ENCODE peak calls at places on chromosomes 13 and 19, in four cellular contexts. B, D, M and C are unnamed samples. For H3K27me3, the result is how much of the 10 kb centered on the place peaks cover.

GRCh38 chr13:61128850-61129645 is 286.6 kb downstream of the PCDH20 start:
- DNase-seq in D (no peak), B (no peak), M (peak), C (no peak)

GRCh38 chr19:47417746-47418594 is 1.4 kb downstream of the MEIS3 start:
- DNase-seq in D (no peak), B (no peak), M (no peak), C (no peak)

GRCh38 chr19:45446295-45446694 is 21.5 kb upstream of the FOSB start:
- DNase-seq in D (no peak), M (peak), B (no peak), C (no peak)

GRCh38 chr19:6686628-6686975 is 16.6 kb upstream of the TNFSF14 start:
- DNase-seq in M (no peak), B (no peak), D (no peak), C (no peak)

GRCh38 chr19:1460033-1460995 is 10.4 kb downstream of the APC2 start:
- DNase-seq in B (no peak), D (no peak), M (no peak), C (no peak)

GRCh38 chr19:23052349-23052748 is 49.4 kb upstream of the ZNF728 start:
- DNase-seq in B (no peak), D (no peak), M (no peak), C (no peak)

GRCh38 chr19:47241919-47242644 is 11.1 kb upstream of the BBC3 start:
- DNase-seq in D (no peak), B (no peak), M (no peak), C (no peak)

GRCh38 chr19:14943601-14944000 is 2.3 kb downstream of the OR7C2 start:
- DNase-seq in D (no peak), M (no peak), B (no peak), C (no peak)

GRCh38 chr13:105773887-105774538 is 761.4 kb downstream of the EFNB2 start:
- DNase-seq in D (no peak), B (no peak), M (peak), C (no peak)

GRCh38 chr19:44848805-44849457 is 2.8 kb downstream of the NECTIN2 start:
- DNase-seq in B (no peak), D (no peak), M (peak), C (no peak)

GRCh38 chr13:69180025-69180424 is 927.6 kb upstream of the ATXN8OS start:
- DNase-seq in B (no peak), D (no peak), M (no peak), C (no peak)

GRCh38 chr19:58154679-58155648 is 4.4 kb upstream of the ZNF329 start:
- DNase-seq in B (peak), D (peak), M (peak), C (peak)

GRCh38 chr13:77868717-77869116 is 49.9 kb downstream of the EDNRB start:
- DNase-seq in B (no peak), M (no peak), D (no peak), C (no peak)

GRCh38 chr13:63446329-63446728 is 2030.7 kb upstream of the PCDH20 start:
- DNase-seq in B (no peak), D (no peak), M (no peak), C (no peak)

GRCh38 chr13:110574161-110574560 is 12.6 kb upstream of the RAB20 start:
- DNase-seq in M (no peak), B (no peak), D (no peak), C (no peak)

GRCh38 chr19:2532252-2533071 is 56.5 kb downstream of the GADD45B start:
- DNase-seq in D (no peak), B (no peak), M (no peak), C (no peak)

GRCh38 chr13:114025432-114026127 is 51.7 kb upstream of the C13orf46 start:
- DNase-seq in M (no peak), B (peak), D (no peak), C (peak)

GRCh38 chr19:42311612-42312160 is 1.4 kb upstream of the TMEM145 start:
- DNase-seq in B (no peak), M (peak), D (no peak), C (no peak)
- H3K27me3 ChIP-seq in B (half or more), M (under half), D (under half), C (half or more)

DNA sequence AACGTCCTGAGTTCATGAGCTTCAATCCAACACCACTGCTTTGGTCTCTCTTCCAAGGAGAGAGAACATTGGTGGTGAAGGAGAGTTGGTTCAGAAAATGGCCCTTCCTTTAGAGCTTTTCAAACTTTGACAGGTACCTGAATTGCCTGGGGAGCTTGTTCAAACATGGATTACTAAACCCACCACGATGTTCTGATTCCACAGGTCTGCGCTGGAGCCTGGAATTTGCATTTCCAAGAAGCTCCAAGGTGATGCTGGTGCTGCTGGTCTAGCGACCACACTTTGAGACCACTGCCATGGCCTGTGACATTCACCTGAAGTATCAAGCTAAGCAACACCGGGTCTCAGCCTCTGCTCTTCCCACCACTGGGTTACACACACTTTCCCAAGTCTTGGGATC is 60.2 kb downstream of the GSX1 start:
- DNase-seq in D (no peak), M (no peak), B (no peak), C (no peak)
- H3K27me3 ChIP-seq in D (under half), M (under half), B (half or more), C (under half)

GRCh38 chr13:32956595-32956933 is 59.7 kb upstream of the KL start:
- DNase-seq in M (no peak), B (no peak), D (no peak), C (no peak)
- H3K27me3 ChIP-seq in M (under half), B (under half), D (under half), C (under half)

DNA sequence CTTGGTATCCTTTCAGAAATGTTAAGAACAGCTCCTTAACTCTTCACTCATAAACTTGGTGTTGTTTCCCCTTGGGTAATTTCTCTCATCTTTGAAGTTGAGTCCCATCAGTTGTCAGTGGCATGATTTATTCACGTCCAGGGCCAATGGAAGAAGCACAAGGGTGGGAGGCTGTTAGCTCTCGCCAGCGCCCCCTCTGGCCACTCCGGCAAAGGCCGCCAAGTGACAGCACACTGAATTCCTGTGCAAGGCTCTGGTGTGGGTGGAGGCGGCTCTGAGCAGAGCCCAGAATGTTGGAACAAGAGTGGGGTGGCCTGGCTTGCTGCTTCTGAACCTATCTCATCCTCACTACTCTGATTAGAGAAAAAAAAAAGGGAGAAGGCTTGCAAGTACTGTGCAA is 13.1 kb upstream of the MEDAG start:
- DNase-seq in D (no peak), B (no peak), M (peak), C (peak)
- H3K27me3 ChIP-seq in D (under half), B (under half), M (under half), C (under half)

GRCh38 chr19:55173717-55174409 is 6.2 kb downstream of the SYT5 start:
- DNase-seq in B (peak), D (peak), M (peak), C (no peak)
- H3K27me3 ChIP-seq in B (half or more), D (half or more), M (under half), C (under half)

GRCh38 chr19:40216013-40216776 is 2.0 kb downstream of the TTC9B start:
- DNase-seq in B (no peak), M (no peak), D (no peak), C (no peak)

GRCh38 chr19:40214936-40215335 is 3.2 kb downstream of the TTC9B start:
- DNase-seq in B (no peak), D (no peak), M (no peak), C (no peak)

GRCh38 chr19:40217921-40218890 is at the start of gene TTC9B:
- DNase-seq in B (no peak), D (no peak), M (peak), C (no peak)

GRCh38 chr19:40216777-40217026 is 1.5 kb downstream of the TTC9B start:
- DNase-seq in B (no peak), D (no peak), M (no peak), C (no peak)

DNA sequence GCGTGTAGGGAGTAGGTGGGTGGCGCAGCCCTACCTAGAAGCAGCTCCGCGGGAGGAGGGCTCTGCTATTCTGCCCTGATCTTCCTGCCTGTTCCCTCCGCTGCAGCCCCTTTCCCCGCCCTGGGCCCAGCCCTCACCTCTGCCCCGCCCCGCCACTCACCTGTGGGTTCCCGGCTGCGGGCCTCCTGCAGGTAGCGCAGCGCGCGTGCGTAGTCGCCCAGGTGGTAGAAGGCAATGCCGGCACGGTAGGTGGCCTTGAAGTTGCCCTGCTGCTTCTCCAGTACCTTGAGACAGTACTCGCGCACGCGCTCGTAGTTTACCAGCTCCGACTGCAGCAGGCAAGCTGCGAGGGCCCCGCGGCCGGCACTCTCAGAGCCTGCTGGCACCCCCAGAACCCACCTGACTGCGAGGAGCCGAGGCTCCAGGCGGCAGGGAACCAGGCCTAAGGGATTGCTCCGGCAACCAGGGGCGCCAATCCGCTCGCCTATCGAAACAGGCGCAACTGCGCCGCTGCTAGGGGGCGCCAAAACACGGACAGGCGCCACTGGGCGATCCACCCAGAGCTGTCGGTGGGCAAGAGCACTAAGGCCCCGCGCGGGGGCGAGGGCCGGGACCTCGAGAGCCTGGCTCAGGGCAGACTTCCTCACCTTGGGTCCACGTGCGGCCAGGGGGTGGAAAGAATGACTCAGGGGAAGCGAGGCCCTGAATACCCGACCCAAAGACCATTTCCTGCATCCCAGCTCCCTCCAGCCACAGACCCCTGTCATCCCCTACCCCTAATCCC is 965 bp downstream of the TTC9B start:
- DNase-seq in M (peak), B (peak), D (no peak), C (no peak)
- H3K27me3 ChIP-seq in M (under half), B (half or more), D (under half), C (under half)

GRCh38 chr13:51825165-51825592 is 19.8 kb downstream of the TMEM272 start:
- DNase-seq in B (no peak), M (no peak), D (no peak), C (no peak)

GRCh38 chr13:51822106-51822840 is 18.3 kb upstream of the DHRS12 start:
- DNase-seq in B (no peak), M (no peak), D (no peak), C (no peak)

GRCh38 chr13:51823351-51823750 is 19.4 kb upstream of the DHRS12 start:
- DNase-seq in D (no peak), M (no peak), B (no peak), C (no peak)

GRCh38 chr13:51825681-51826254 is 19.2 kb downstream of the TMEM272 start:
- DNase-seq in M (no peak), D (no peak), B (no peak), C (no peak)

DNA sequence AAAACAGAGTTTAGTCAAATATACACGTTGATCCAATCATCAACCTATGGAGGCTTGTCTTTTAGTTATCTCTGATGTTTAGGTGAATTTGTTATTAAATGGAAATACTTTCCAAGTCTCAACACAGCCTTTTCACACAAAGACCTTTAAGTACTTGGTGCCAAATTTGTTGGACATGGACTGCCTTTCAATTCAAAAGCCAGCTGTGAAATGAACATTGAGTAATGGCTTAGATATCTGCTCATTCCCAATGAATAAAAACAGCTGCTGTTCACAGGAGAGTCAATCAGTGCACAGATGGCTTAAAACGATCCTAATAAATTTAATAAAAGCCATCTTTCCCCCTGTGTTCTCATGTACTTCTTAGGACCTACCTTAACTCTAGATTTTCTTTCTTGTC is 19.9 kb upstream of the DHRS12 start:
- DNase-seq in D (no peak), M (no peak), B (no peak), C (no peak)
- H3K27me3 ChIP-seq in D (under half), M (under half), B (under half), C (under half)

GRCh38 chr19:10293637-10294367 is 4.0 kb downstream of the ICAM5 start:
- DNase-seq in B (no peak), M (no peak), D (no peak), C (no peak)

GRCh38 chr19:10292789-10293636 is 3.3 kb downstream of the ICAM5 start:
- DNase-seq in B (peak), D (no peak), M (peak), C (no peak)

GRCh38 chr19:10294368-10294697 is 4.6 kb downstream of the ICAM5 start:
- DNase-seq in B (peak), D (no peak), M (peak), C (no peak)

GRCh38 chr19:10295305-10295846 is 5.6 kb downstream of the ICAM5 start:
- DNase-seq in M (peak), D (no peak), B (peak), C (no peak)

DNA sequence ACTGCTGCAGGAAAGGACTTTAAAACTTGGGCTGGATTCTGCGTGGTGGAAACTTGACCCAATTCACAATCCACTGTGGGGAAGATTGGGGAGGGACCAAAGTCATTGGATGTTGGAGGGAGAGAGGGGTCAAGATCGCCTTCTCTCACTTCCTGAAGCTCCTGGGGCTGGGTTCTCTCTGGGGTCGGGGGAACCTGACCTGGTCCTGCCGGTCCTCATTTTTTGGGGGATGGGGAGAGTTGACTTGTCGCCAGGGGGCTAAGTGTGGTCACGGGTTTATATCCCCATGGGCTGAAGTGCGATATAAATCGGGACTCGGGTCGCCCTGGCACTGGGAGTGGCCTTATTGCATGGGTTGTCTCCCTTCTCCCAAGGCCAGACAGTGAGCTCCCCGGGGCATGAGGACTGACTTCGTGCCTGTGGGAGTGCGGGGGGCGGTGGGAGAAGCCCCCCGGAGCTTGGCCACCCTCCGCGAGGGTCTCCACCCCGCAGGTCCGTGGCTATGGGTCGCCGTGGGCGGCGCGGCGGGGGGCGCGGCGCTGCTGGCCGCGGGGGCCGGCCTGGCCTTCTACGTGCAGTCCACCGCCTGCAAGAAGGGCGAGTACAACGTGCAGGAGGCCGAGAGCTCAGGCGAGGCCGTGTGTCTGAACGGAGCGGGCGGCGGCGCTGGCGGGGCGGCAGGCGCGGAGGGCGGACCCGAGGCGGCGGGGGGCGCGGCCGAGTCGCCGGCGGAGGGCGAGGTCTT is 6.3 kb downstream of the ICAM5 start:
- DNase-seq in M (peak), D (no peak), B (no peak), C (no peak)
- H3K27me3 ChIP-seq in M (under half), D (half or more), B (half or more), C (under half)

GRCh38 chr13:37241786-37242185 is 136.3 kb upstream of the CSNK1A1L start:
- DNase-seq in M (no peak), D (no peak), B (no peak), C (no peak)
- H3K27me3 ChIP-seq in M (under half), D (under half), B (under half), C (under half)